ENCODE peak calls at places on chromosomes 11 and 22, in six cellular contexts. One of them, this sample, is unnamed.

GRCh38 chr22:25700996-25701815 is 40.8 kb upstream of the MYO18B start:
- DNase-seq in ovary: no peak
- DNase-seq in uterus: no peak
- DNase-seq in HCT116: no peak
- DNase-seq in kidney: no peak
- DNase-seq in psoas muscle: peak
- DNase-seq in this sample: no peak

GRCh38 chr11:125167292-125167953 is 2.9 kb downstream of the PKNOX2 start:
- DNase-seq in ovary: peak
- DNase-seq in uterus: no peak
- DNase-seq in HCT116: no peak
- DNase-seq in kidney: peak
- DNase-seq in psoas muscle: no peak
- DNase-seq in this sample: no peak

GRCh38 chr22:44587004-44587793 is 89.2 kb upstream of the RTL6 start:
- DNase-seq in ovary: no peak
- DNase-seq in uterus: no peak
- DNase-seq in HCT116: no peak
- DNase-seq in kidney: peak
- DNase-seq in psoas muscle: no peak
- DNase-seq in this sample: no peak

GRCh38 chr11:32069361-32070058 is 21.4 kb upstream of the RCN1 start:
- DNase-seq in ovary: no peak
- DNase-seq in uterus: no peak
- DNase-seq in HCT116: no peak
- DNase-seq in kidney: no peak
- DNase-seq in psoas muscle: no peak
- DNase-seq in this sample: no peak

GRCh38 chr11:107859459-107860239 is 1.1 kb upstream of the SLC35F2 start:
- DNase-seq in ovary: peak
- DNase-seq in uterus: no peak
- DNase-seq in HCT116: peak
- DNase-seq in kidney: peak
- DNase-seq in psoas muscle: peak
- DNase-seq in this sample: peak

GRCh38 chr11:27506200-27507182 is at the start of gene LIN7C:
- DNase-seq in ovary: peak
- DNase-seq in uterus: peak
- DNase-seq in HCT116: peak
- DNase-seq in kidney: peak
- DNase-seq in psoas muscle: peak
- DNase-seq in this sample: peak

GRCh38 chr11:30758012-30758411 is 171.9 kb upstream of the MPPED2 start:
- DNase-seq in ovary: no peak
- DNase-seq in uterus: peak
- DNase-seq in HCT116: no peak
- DNase-seq in kidney: no peak
- DNase-seq in psoas muscle: no peak
- DNase-seq in this sample: no peak

GRCh38 chr11:116557261-116557660 is 215.5 kb downstream of the BUD13 start:
- DNase-seq in ovary: no peak
- DNase-seq in uterus: no peak
- DNase-seq in HCT116: no peak
- DNase-seq in kidney: no peak
- DNase-seq in psoas muscle: no peak
- DNase-seq in this sample: no peak

GRCh38 chr22:31969789-31970489 is 25.6 kb downstream of the YWHAH start:
- DNase-seq in ovary: peak
- DNase-seq in uterus: peak
- DNase-seq in HCT116: peak
- DNase-seq in kidney: peak
- DNase-seq in psoas muscle: peak
- DNase-seq in this sample: peak

GRCh38 chr11:108222686-108223448 is at the start of gene ATM:
- DNase-seq in ovary: peak
- DNase-seq in uterus: peak
- DNase-seq in HCT116: peak
- DNase-seq in kidney: peak
- DNase-seq in psoas muscle: peak
- DNase-seq in this sample: peak

GRCh38 chr11:120068114-120068573 is 69.8 kb downstream of the TRIM29 start:
- DNase-seq in ovary: no peak
- DNase-seq in uterus: peak
- DNase-seq in HCT116: no peak
- DNase-seq in kidney: no peak
- DNase-seq in psoas muscle: no peak
- DNase-seq in this sample: no peak

GRCh38 chr22:30584441-30584840 is 7.3 kb downstream of the PES1 start:
- DNase-seq in ovary: no peak
- DNase-seq in uterus: no peak
- DNase-seq in HCT116: no peak
- DNase-seq in kidney: peak
- DNase-seq in psoas muscle: no peak
- DNase-seq in this sample: no peak

GRCh38 chr11:65872555-65873279 is at the start of gene EFEMP2:
- DNase-seq in ovary: peak
- DNase-seq in uterus: peak
- DNase-seq in HCT116: no peak
- DNase-seq in kidney: peak
- DNase-seq in psoas muscle: peak
- DNase-seq in this sample: no peak

GRCh38 chr11:45834298-45834756 is 12.9 kb upstream of the CRY2 start:
- DNase-seq in ovary: no peak
- DNase-seq in uterus: no peak
- DNase-seq in HCT116: no peak
- DNase-seq in kidney: no peak
- DNase-seq in psoas muscle: no peak
- DNase-seq in this sample: no peak

GRCh38 chr11:32379714-32380113 is 55.6 kb downstream of the WT1 start:
- DNase-seq in ovary: no peak
- DNase-seq in uterus: peak
- DNase-seq in HCT116: no peak
- DNase-seq in kidney: no peak
- DNase-seq in psoas muscle: no peak
- DNase-seq in this sample: no peak

GRCh38 chr11:34621876-34622275 is 983 bp downstream of the EHF start:
- DNase-seq in ovary: no peak
- DNase-seq in uterus: no peak
- DNase-seq in HCT116: no peak
- DNase-seq in kidney: no peak
- DNase-seq in psoas muscle: no peak
- DNase-seq in this sample: no peak

GRCh38 chr11:61279934-61280656 is 15.0 kb downstream of the VWCE start:
- DNase-seq in ovary: no peak
- DNase-seq in uterus: no peak
- DNase-seq in HCT116: no peak
- DNase-seq in kidney: peak
- DNase-seq in psoas muscle: no peak
- DNase-seq in this sample: peak

DNA sequence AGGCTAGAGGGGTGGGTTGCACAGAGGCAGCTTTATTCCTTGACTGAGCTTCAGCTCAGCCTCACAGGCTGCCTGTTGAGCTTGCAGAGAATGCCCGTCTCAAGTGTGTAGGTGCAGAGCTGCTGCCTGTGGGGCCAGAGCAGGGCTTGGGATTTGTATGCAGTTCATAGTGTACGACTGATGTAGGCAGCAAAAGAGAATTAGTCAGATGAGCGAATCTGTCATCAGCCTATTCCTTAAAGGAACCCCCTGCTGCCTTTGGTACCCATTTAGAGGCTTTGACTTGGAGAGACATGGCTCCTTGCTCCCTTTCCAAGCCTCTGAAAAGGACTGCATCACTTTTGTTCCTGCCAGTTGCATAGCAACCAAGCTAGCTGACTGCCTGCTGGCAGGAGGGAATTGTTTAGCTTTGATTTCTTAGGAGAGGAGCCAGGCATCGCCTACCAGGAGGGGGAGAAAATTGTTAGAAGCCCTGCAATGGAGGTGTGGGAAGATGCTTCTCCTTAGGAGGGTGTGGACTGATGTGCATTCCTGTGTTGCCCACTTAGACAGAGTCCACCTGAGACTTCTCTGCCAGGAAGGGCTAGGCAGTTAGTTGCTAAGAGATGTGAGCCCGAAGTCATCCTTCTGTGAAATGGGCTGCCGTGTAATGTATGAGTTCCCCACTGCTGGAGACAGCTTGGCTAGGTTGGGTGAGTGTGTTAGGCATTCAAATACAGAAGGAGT is 10.9 kb downstream of the ACO2 start:
- DNase-seq in ovary: no peak
- DNase-seq in uterus: no peak
- DNase-seq in HCT116: no peak
- DNase-seq in kidney: no peak
- DNase-seq in psoas muscle: no peak
- DNase-seq in this sample: no peak
- TF ChIP-seq CTCF in ovary: no peak
- TF ChIP-seq CTCF in uterus: no peak
- TF ChIP-seq CTCF in HCT116: no peak
- TF ChIP-seq CTCF in kidney: no peak
- TF ChIP-seq CTCF in psoas muscle: no peak
- TF ChIP-seq CTCF in this sample: no peak

DNA sequence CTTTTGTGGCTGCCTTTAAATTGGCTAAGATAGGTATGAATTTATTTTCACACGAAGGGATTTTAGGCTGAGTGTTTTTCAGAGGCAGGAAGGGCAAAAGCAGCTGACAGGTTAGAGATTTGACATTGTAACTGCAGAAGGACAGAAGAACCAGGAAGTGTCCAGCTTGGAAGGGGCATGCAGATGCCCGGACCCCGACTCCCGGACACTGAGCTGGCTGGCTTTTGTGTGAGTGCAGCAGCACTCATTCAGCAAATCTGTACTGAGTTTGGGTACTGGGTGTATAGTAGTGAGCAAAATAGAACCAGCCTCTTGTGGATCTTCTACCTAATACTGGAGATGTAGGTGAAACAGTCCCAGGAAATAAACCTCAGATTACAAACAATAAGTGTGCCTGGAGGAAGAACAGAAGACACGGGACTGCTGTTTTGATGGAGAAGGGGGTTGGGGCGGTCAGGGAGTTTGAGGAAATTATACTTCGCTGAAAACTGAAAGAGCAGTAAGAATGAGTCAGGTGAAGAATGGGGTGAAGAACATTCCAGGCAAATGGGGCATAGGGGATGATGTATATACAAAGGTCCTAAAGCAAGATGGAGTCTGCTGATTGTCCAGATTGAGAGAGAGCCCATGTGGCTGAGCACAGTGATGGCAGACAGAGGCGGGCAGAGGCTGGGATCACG is 64.6 kb downstream of the PPFIBP2 start:
- DNase-seq in ovary: no peak
- DNase-seq in uterus: no peak
- DNase-seq in HCT116: no peak
- DNase-seq in kidney: no peak
- DNase-seq in psoas muscle: no peak
- DNase-seq in this sample: no peak
- H3K27ac ChIP-seq in ovary: peak
- H3K27ac ChIP-seq in uterus: peak
- H3K27ac ChIP-seq in HCT116: no peak
- H3K27ac ChIP-seq in kidney: peak
- H3K27ac ChIP-seq in psoas muscle: peak
- H3K27ac ChIP-seq in this sample: no peak

GRCh38 chr11:17988465-17988864 is 24.4 kb downstream of the SERGEF start:
- DNase-seq in ovary: no peak
- DNase-seq in uterus: no peak
- DNase-seq in HCT116: no peak
- DNase-seq in kidney: no peak
- DNase-seq in psoas muscle: no peak
- DNase-seq in this sample: no peak

GRCh38 chr11:17985517-17985916 is 27.3 kb downstream of the SERGEF start:
- DNase-seq in ovary: no peak
- DNase-seq in uterus: peak
- DNase-seq in HCT116: peak
- DNase-seq in kidney: no peak
- DNase-seq in psoas muscle: no peak
- DNase-seq in this sample: peak

GRCh38 chr11:17987826-17988225 is 25.0 kb downstream of the SERGEF start:
- DNase-seq in ovary: no peak
- DNase-seq in uterus: no peak
- DNase-seq in HCT116: no peak
- DNase-seq in kidney: no peak
- DNase-seq in psoas muscle: no peak
- DNase-seq in this sample: no peak

GRCh38 chr11:17986007-17986710 is 26.7 kb downstream of the SERGEF start:
- DNase-seq in ovary: peak
- DNase-seq in uterus: peak
- DNase-seq in HCT116: peak
- DNase-seq in kidney: peak
- DNase-seq in psoas muscle: peak
- DNase-seq in this sample: peak

GRCh38 chr11:17986711-17987220 is 26.1 kb downstream of the SERGEF start:
- DNase-seq in ovary: no peak
- DNase-seq in uterus: no peak
- DNase-seq in HCT116: no peak
- DNase-seq in kidney: no peak
- DNase-seq in psoas muscle: no peak
- DNase-seq in this sample: no peak
- TF ChIP-seq CTCF in ovary: no peak
- TF ChIP-seq CTCF in uterus: no peak
- TF ChIP-seq CTCF in HCT116: peak
- TF ChIP-seq CTCF in kidney: no peak
- TF ChIP-seq CTCF in psoas muscle: no peak
- TF ChIP-seq CTCF in this sample: no peak

DNA sequence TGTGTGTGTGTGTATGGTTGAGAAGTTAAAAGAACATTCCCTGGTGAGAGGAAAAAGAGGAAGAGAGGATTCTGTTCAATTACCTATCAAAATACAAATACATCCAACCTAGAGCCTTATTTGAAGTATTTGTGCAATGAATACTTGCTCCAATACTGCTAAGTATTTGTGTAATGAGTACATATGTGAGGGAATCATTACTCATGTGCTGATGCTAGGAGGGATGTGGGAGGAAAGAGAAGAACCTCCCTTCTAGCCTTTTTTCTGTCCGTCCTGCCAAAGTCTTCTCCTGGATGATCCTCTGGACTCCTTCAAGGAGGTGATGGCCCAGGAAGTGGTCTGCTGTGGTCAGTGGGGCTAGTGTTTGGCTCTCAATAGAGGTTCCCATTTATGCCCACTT is 36.0 kb upstream of the ACCSL start:
- DNase-seq in ovary: no peak
- DNase-seq in uterus: peak
- DNase-seq in HCT116: no peak
- DNase-seq in kidney: no peak
- DNase-seq in psoas muscle: no peak
- DNase-seq in this sample: no peak
- H3K27ac ChIP-seq in ovary: no peak
- H3K27ac ChIP-seq in uterus: peak
- H3K27ac ChIP-seq in HCT116: no peak
- H3K27ac ChIP-seq in kidney: no peak
- H3K27ac ChIP-seq in psoas muscle: no peak
- H3K27ac ChIP-seq in this sample: no peak

GRCh38 chr11:67484847-67485311 is 2.1 kb downstream of the AIP start:
- DNase-seq in ovary: no peak
- DNase-seq in uterus: no peak
- DNase-seq in HCT116: no peak
- DNase-seq in kidney: peak
- DNase-seq in psoas muscle: no peak
- DNase-seq in this sample: no peak
- TF ChIP-seq CTCF in ovary: no peak
- TF ChIP-seq CTCF in uterus: no peak
- TF ChIP-seq CTCF in HCT116: no peak
- TF ChIP-seq CTCF in kidney: no peak
- TF ChIP-seq CTCF in psoas muscle: no peak
- TF ChIP-seq CTCF in this sample: no peak

GRCh38 chr22:41022470-41023298 is 69.7 kb upstream of the EP300 start:
- DNase-seq in ovary: peak
- DNase-seq in uterus: peak
- DNase-seq in HCT116: peak
- DNase-seq in kidney: peak
- DNase-seq in psoas muscle: peak
- DNase-seq in this sample: peak
- H3K27ac ChIP-seq in ovary: peak
- H3K27ac ChIP-seq in uterus: peak
- H3K27ac ChIP-seq in HCT116: peak
- H3K27ac ChIP-seq in kidney: peak
- H3K27ac ChIP-seq in psoas muscle: peak
- H3K27ac ChIP-seq in this sample: peak